ENCODE peak calls at places on chromosomes 13 and 19, in five cellular contexts. T is neural progenitor cell; F is stimulated activated CD4-positive, alpha-beta T cell treated with anti-CD3 and anti-CD28 coated beads, TNF-alpha, amount 100 ng/mL, for 1 hour; Q is T-cell; G is fibroblast of mammary gland. X is an unnamed sample.

GRCh38 chr19:19461671-19462622 is 53.4 kb downstream of the TSSK6 start:
- DNase-seq in G (peak), F (no peak), T (peak), Q (peak), X (no peak)

GRCh38 chr13:114063545-114064515 is 68.6 kb downstream of the RASA3 start:
- DNase-seq in F (no peak), T (peak), G (peak), Q (no peak), X (no peak)

GRCh38 chr13:73065665-73066350 is 7.0 kb downstream of the KLF5 start:
- DNase-seq in T (no peak), Q (no peak), F (no peak), G (no peak), X (no peak)

GRCh38 chr19:10292789-10293636 is 3.3 kb downstream of the ICAM5 start:
- DNase-seq in F (no peak), Q (no peak), T (peak), G (no peak), X (no peak)

GRCh38 chr19:3024870-3025515 is 4.1 kb downstream of the TLE2 start:
- DNase-seq in G (no peak), Q (no peak), T (peak), F (no peak), X (no peak)

GRCh38 chr19:3942790-3943409 is 10.0 kb downstream of the NMRK2 start:
- DNase-seq in F (no peak), Q (no peak), T (no peak), G (no peak), X (no peak)

GRCh38 chr13:72782717-72783116 is 784 bp downstream of the PIBF1 start:
- DNase-seq in F (no peak), G (peak), Q (no peak), T (peak), X (no peak)

GRCh38 chr13:110227864-110228643 is 78.9 kb downstream of the COL4A1 start:
- DNase-seq in F (no peak), T (no peak), Q (no peak), G (no peak), X (no peak)

GRCh38 chr13:76222511-76222910 is 586.4 kb downstream of the LMO7 start:
- DNase-seq in G (no peak), F (no peak), T (no peak), Q (no peak), X (no peak)

GRCh38 chr13:84445776-84446175 is 563.5 kb upstream of the SLITRK1 start:
- DNase-seq in Q (no peak), G (peak), T (no peak), F (no peak), X (no peak)

GRCh38 chr19:32744555-32745325 is 25.2 kb downstream of the TDRD12 start:
- DNase-seq in Q (no peak), F (no peak), G (no peak), T (no peak), X (no peak)

GRCh38 chr13:56317839-56318238 is 822.9 kb upstream of the PRR20A start:
- DNase-seq in Q (no peak), F (no peak), T (no peak), G (no peak), X (no peak)

GRCh38 chr19:31600731-31601295 is 251.6 kb upstream of the TSHZ3 start:
- DNase-seq in T (no peak), G (no peak), Q (no peak), F (no peak), X (no peak)

GRCh38 chr13:108700421-108701170 is 71.2 kb downstream of the MYO16 start:
- DNase-seq in T (no peak), Q (no peak), F (no peak), G (peak), X (no peak)